ENCODE peak calls at places on chromosomes 3 and 15, in nine cellular contexts. L is amygdala; K is AG10803; A is neural progenitor cell; T is cerebellum; V is mucosa of gallbladder; C is endothelial cell; U is CD8-positive, alpha-beta T cell; Y is activated CD4-positive, CD25-positive, alpha-beta regulatory T cell. B is an unnamed sample.

GRCh38 chr15:39627456-39628130 is 46.7 kb downstream of the THBS1 start:
- DNase-seq in L (no peak), T (no peak), V (no peak), A (no peak), Y (no peak), C (no peak), K (no peak), U (no peak), B (no peak)

GRCh38 chr3:143119009-143119914 is at the start of gene CHST2:
- DNase-seq in L (peak), A (peak), K (peak), U (peak), T (peak), V (peak), Y (peak), C (peak), B (no peak)

GRCh38 chr15:48641416-48641815 is 4.1 kb downstream of the FBN1 start:
- DNase-seq in T (no peak), U (no peak), A (no peak), V (no peak), K (no peak), L (no peak), Y (no peak), C (no peak), B (no peak)

GRCh38 chr3:38834110-38834509 is 18.1 kb upstream of the SCN10A start:
- DNase-seq in Y (no peak), U (no peak), T (peak), V (peak), C (peak), A (peak), L (no peak), K (peak), B (no peak)

GRCh38 chr3:165642761-165643432 is 194.3 kb downstream of the BCHE start:
- DNase-seq in T (peak), Y (no peak), L (no peak), U (no peak), C (no peak), K (peak), V (peak), A (no peak), B (no peak)

GRCh38 chr3:140223631-140224030 is 288.6 kb downstream of the CLSTN2 start:
- DNase-seq in L (no peak), T (no peak), Y (no peak), A (no peak), K (peak), C (no peak), V (no peak), U (no peak), B (no peak)

GRCh38 chr15:62977952-62978811 is 64.4 kb upstream of the TPM1 start:
- DNase-seq in C (no peak), A (no peak), L (no peak), V (no peak), T (peak), U (no peak), K (peak), Y (no peak), B (no peak)

GRCh38 chr3:47017504-47018268 is 38.2 kb downstream of the NBEAL2 start:
- DNase-seq in Y (no peak), U (no peak), C (no peak), T (no peak), L (no peak), V (no peak), K (peak), A (no peak), B (no peak)

GRCh38 chr15:71752604-71753289 is 57.6 kb upstream of the NR2E3 start:
- DNase-seq in Y (no peak), L (no peak), A (peak), T (no peak), C (peak), K (peak), U (no peak), V (no peak), B (no peak)

GRCh38 chr15:66831801-66832390 is 129.9 kb downstream of the SMAD6 start:
- DNase-seq in Y (no peak), L (no peak), C (no peak), T (no peak), A (no peak), U (no peak), K (no peak), V (no peak), B (no peak)

GRCh38 chr3:39501982-39502837 is 34.7 kb downstream of the MOBP start:
- DNase-seq in T (no peak), U (no peak), C (no peak), A (no peak), Y (no peak), K (no peak), V (no peak), L (no peak), B (no peak)

GRCh38 chr15:78909791-78910228 is 35.0 kb downstream of the CTSH start:
- DNase-seq in U (no peak), Y (no peak), C (peak), T (peak), L (no peak), A (peak), K (no peak), V (no peak), B (no peak)

GRCh38 chr3:151901282-151901945 is 28.0 kb downstream of the SUCNR1 start:
- DNase-seq in K (no peak), C (no peak), A (no peak), Y (no peak), T (no peak), U (no peak), L (no peak), V (no peak), B (no peak)

GRCh38 chr3:97972976-97973375 is 745 bp upstream of the RIOX2 start:
- DNase-seq in T (no peak), V (no peak), K (no peak), L (no peak), A (no peak), U (no peak), Y (no peak), C (no peak), B (no peak)

GRCh38 chr3:127133971-127134370 is 59.0 kb upstream of the PRR23E start:
- DNase-seq in Y (no peak), A (no peak), L (no peak), U (no peak), V (no peak), C (no peak), K (no peak), T (no peak), B (no peak)

GRCh38 chr3:12194669-12195161 is 36.0 kb upstream of the TIMP4 start:
- DNase-seq in Y (no peak), K (peak), V (no peak), C (no peak), A (no peak), L (no peak), U (no peak), T (no peak), B (no peak)

GRCh38 chr3:100516232-100516631 is 23.8 kb downstream of the TMEM45A start:
- DNase-seq in K (no peak), C (no peak), Y (no peak), V (no peak), T (no peak), L (no peak), U (no peak), A (no peak), B (no peak)

GRCh38 chr3:111012388-111013248 is 59.0 kb upstream of the NECTIN3 start:
- DNase-seq in Y (no peak), K (no peak), C (peak), U (no peak), V (no peak), L (no peak), T (no peak), A (peak), B (no peak)

GRCh38 chr3:194961555-194961954 is 275.9 kb downstream of the FAM43A start:
- DNase-seq in K (peak), T (no peak), U (no peak), C (no peak), V (no peak), A (no peak), L (no peak), Y (no peak), B (no peak)

GRCh38 chr3:152583913-152584312 is 251.0 kb upstream of the P2RY1 start:
- DNase-seq in L (no peak), C (no peak), U (no peak), K (peak), A (no peak), V (no peak), T (no peak), Y (no peak), B (no peak)

GRCh38 chr3:94862703-94863102 is 799.8 kb downstream of the NSUN3 start:
- DNase-seq in V (no peak), U (no peak), C (peak), K (peak), A (peak), T (no peak), L (no peak), Y (no peak), B (no peak)

GRCh38 chr15:67998599-67999122 is 55.5 kb upstream of the PIAS1 start:
- DNase-seq in V (peak), T (peak), U (no peak), Y (no peak), K (peak), C (no peak), L (no peak), A (no peak), B (no peak)

GRCh38 chr15:90686435-90687218 is 30.5 kb upstream of the BLM start:
- DNase-seq in A (no peak), C (no peak), T (no peak), V (no peak), K (no peak), L (no peak), Y (no peak), U (no peak), B (no peak)

GRCh38 chr15:51077565-51078153 is 17.0 kb downstream of the TNFAIP8L3 start:
- DNase-seq in Y (no peak), T (no peak), V (peak), U (peak), A (peak), C (peak), K (peak), L (no peak), B (no peak)

GRCh38 chr3:43004282-43004681 is 25.2 kb downstream of the GASK1A start:
- DNase-seq in Y (no peak), U (no peak), V (no peak), C (no peak), T (no peak), L (no peak), A (no peak), K (peak), B (no peak)

GRCh38 chr3:11134794-11135193 is 19.5 kb upstream of the HRH1 start:
- DNase-seq in T (no peak), Y (no peak), K (peak), C (no peak), A (no peak), L (no peak), U (no peak), V (no peak), B (no peak)

GRCh38 chr3:113128386-113129015 is 82.9 kb upstream of the BOC start:
- DNase-seq in L (no peak), C (no peak), T (no peak), Y (no peak), K (no peak), A (no peak), V (no peak), U (no peak), B (no peak)

GRCh38 chr3:127159547-127159946 is 33.4 kb upstream of the PRR23E start:
- DNase-seq in T (no peak), V (no peak), L (no peak), Y (no peak), U (no peak), A (peak), K (no peak), C (no peak), B (peak)

GRCh38 chr3:64863811-64864210 is 176.0 kb upstream of the ADAMTS9 start:
- DNase-seq in T (no peak), Y (no peak), K (no peak), V (no peak), U (no peak), A (peak), L (no peak), C (no peak), B (no peak)

GRCh38 chr3:50151728-50152127 is 3.4 kb upstream of the SEMA3F start:
- DNase-seq in K (no peak), L (no peak), C (no peak), T (no peak), A (no peak), U (no peak), Y (no peak), V (no peak), B (no peak)

GRCh38 chr15:89496155-89497098 is at the start of gene RHCG:
- DNase-seq in K (peak), V (no peak), L (no peak), A (peak), Y (no peak), C (peak), U (no peak), T (no peak), B (no peak)